ENCODE peak calls at places on chromosomes 7 and 10, in five cellular contexts. U is A549, D is lung, I is lower leg skin, Z is body of pancreas. E is an unnamed sample.

GRCh38 chr10:110609592-110609991 is 34.5 kb upstream of the RBM20 start:
- DNase-seq in U (peak; percentile 57), D (no peak), I (no peak), Z (no peak), E (no peak)

GRCh38 chr10:108862691-108863350 is 1060.5 kb downstream of the XPNPEP1 start:
- DNase-seq in U (no peak), D (no peak), I (no peak), Z (no peak), E (no peak)

GRCh38 chr10:70699659-70700174 is 27.4 kb downstream of the ADAMTS14 start:
- DNase-seq in U (peak; percentile 8), D (no peak), I (no peak), Z (no peak), E (no peak)

GRCh38 chr10:91635401-91636400 is 2.8 kb upstream of the PPP1R3C start:
- DNase-seq in U (peak; percentile 84), D (peak; percentile 69), I (peak; percentile 77), Z (peak; percentile 82), E (peak; percentile 30)

GRCh38 chr10:131174211-131174565 is 137.3 kb downstream of the TCERG1L start:
- DNase-seq in U (no peak), D (no peak), I (no peak), Z (no peak), E (peak; percentile 8)

GRCh38 chr7:155470686-155471638 is 13.0 kb downstream of the EN2 start:
- DNase-seq in U (no peak), D (no peak), I (no peak), Z (no peak), E (no peak)

GRCh38 chr10:126463306-126463705 is 75.0 kb upstream of the ADAM12 start:
- DNase-seq in U (no peak), D (no peak), I (no peak), Z (no peak), E (no peak)

GRCh38 chr10:28480566-28480965 is 52.4 kb upstream of the WAC start:
- DNase-seq in U (no peak), D (no peak), I (no peak), Z (no peak), E (no peak)

GRCh38 chr7:16747095-16747494 is 6.5 kb upstream of the TSPAN13 start:
- DNase-seq in U (no peak), D (no peak), I (no peak), Z (no peak), E (no peak)

GRCh38 chr10:59817806-59818205 is 64.6 kb upstream of the MRLN start:
- DNase-seq in U (no peak), D (no peak), I (peak; percentile 42), Z (peak; percentile 22), E (no peak)

GRCh38 chr10:16986406-16987128 is 143.0 kb downstream of the CUBN start:
- DNase-seq in U (no peak), D (no peak), I (no peak), Z (no peak), E (no peak)

GRCh38 chr7:19215421-19215820 is 70.2 kb upstream of the FERD3L start:
- DNase-seq in U (no peak), D (no peak), I (no peak), Z (no peak), E (no peak)

GRCh38 chr10:8048281-8049008 is 6.0 kb upstream of the GATA3 start:
- DNase-seq in U (no peak), D (no peak), I (no peak), Z (no peak), E (no peak)

GRCh38 chr7:141074997-141075396 is 1.1 kb downstream of the TMEM178B start:
- DNase-seq in U (no peak), D (no peak), I (no peak), Z (no peak), E (no peak)

GRCh38 chr10:98516352-98516751 is 69.6 kb upstream of the HPS1 start:
- DNase-seq in U (no peak), D (no peak), I (no peak), Z (no peak), E (no peak)

GRCh38 chr10:6416892-6417512 is 163.1 kb downstream of the PRKCQ start:
- DNase-seq in U (peak; percentile 75), D (no peak), I (no peak), Z (no peak), E (no peak)

GRCh38 chr10:59006511-59007306 is 169.7 kb upstream of the PHYHIPL start:
- DNase-seq in U (peak; percentile 64), D (no peak), I (peak; percentile 58), Z (peak; percentile 56), E (no peak)

DNA sequence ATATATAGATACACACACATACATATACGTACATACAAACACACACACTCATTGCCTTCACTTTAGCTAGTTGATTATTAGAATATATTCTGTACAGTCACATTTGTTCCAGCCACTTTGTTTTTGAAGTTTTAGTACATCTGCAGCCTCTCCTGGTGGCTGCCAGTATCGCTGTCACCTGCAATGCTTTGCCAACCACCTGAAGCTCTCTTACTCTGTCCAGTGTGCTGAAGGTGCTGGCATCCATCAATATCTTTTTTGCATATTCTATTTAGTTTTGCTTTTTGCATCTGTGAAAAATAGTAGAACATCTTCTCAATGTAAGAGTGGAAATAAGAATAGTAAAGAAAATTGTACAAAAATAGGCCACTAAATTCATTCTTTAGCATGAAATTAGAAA is 388.6 kb downstream of the EXOC4 start:
- DNase-seq in U (no peak), D (no peak), I (no peak), Z (no peak), E (no peak)
- TF ChIP-seq CTCF in U (no peak), D (no peak), I (no peak), Z (no peak), E (peak; percentile 23)

DNA sequence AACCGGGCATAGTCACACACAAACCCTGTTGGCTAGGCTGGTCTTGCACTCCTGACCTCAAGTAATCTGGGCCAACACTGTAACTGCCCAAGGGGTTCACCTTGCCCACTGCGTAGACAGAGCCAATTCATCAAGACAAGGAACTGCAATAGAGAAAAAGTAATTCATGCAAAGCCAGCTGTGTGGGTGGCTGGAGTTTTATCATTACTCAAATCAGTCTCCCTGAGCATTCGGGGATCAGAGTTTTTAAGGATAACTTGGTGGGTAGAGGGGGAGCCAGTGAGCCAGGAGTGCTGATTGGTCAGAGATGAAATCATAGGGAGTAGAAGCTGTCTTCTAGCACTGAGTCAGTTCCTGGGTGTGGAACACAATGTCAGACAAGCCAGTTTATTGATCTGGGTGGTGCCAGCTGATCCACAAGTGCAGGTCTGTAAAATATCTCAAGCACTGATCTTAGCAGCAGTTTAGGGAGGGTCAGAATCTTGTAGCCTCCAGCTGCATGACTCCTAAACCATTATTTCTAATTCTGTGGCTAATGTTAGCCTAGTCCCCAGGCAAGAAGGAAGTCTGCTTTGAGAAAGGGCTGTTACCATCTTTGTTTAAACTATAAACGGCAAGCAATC is 15.6 kb upstream of the FXYD4 start:
- DNase-seq in U (peak; percentile 82), D (no peak), I (no peak), Z (no peak), E (no peak)
- TF ChIP-seq CTCF in U (no peak), D (no peak), I (no peak), Z (no peak), E (no peak)

GRCh38 chr7:80922254-80923049 is 3.6 kb upstream of the SEMA3C start:
- DNase-seq in U (no peak), D (no peak), I (no peak), Z (peak; percentile 42), E (no peak)

GRCh38 chr7:80918406-80918805 is 445 bp downstream of the SEMA3C start:
- DNase-seq in U (peak; percentile 36), D (no peak), I (no peak), Z (peak; percentile 6), E (no peak)

GRCh38 chr7:80921130-80921529 is 2.3 kb upstream of the SEMA3C start:
- DNase-seq in U (peak; percentile 64), D (no peak), I (no peak), Z (no peak), E (no peak)

GRCh38 chr7:80916770-80917681 is 1.8 kb downstream of the SEMA3C start:
- DNase-seq in U (peak; percentile 81), D (no peak), I (no peak), Z (no peak), E (no peak)

GRCh38 chr7:80918909-80919721 is at the start of gene SEMA3C:
- DNase-seq in U (peak; percentile 94), D (peak; percentile 86), I (peak; percentile 84), Z (peak; percentile 92), E (peak; percentile 91)
- TF ChIP-seq CTCF in U (no peak), D (no peak), I (no peak), Z (no peak), E (no peak)

GRCh38 chr7:158646766-158647474 is 57.7 kb downstream of the NCAPG2 start:
- DNase-seq in U (peak; percentile 35), D (no peak), I (no peak), Z (peak; percentile 45), E (no peak)
- TF ChIP-seq CTCF in U (peak; percentile 50), D (no peak), I (no peak), Z (peak; percentile 23), E (peak; percentile 42)

GRCh38 chr10:103854265-103854686 is 1.1 kb downstream of the SH3PXD2A start:
- DNase-seq in U (peak; percentile 29), D (no peak), I (no peak), Z (no peak), E (no peak)
- TF ChIP-seq CTCF in U (no peak), D (no peak), I (no peak), Z (no peak), E (no peak)

DNA sequence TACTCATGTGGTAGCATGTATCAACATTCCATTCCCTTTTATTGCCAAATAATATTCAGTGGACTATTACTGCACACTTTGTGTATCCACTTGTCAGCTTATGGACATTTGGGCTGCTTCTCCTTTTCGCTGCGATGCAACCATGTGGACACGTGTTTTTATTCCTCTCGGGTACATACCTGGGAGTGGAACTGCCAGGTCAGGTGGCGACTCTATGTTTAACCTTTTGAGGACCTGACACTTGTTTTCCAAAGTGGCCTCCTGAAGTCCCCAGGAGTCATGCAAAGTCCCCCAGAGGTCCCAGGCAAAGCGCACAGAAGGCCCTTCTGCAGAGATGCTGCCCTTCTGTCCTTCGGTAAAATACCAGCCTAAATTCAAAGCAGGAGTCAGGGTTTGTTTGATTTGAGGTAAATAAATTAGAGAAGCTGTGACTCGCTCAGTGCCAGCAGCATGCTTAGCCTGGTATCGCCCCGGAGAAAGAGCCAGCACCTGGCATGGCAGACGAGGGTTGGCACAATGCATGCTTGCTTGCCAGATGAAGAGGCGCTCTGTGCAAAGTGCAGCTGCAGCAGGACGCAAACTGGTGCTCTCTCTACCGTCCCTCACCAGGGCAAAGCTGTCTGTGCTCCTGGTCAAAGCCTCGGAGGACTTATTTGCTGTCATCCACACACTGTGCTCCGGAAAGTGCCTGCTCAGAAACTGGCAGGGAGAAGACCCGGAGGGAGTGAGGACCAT is 37.8 kb downstream of the HIPK2 start:
- DNase-seq in U (no peak), D (no peak), I (no peak), Z (peak; percentile 78), E (no peak)
- TF ChIP-seq CTCF in U (no peak), D (no peak), I (no peak), Z (no peak), E (no peak)

GRCh38 chr10:113679463-113680171 is at the start of gene CASP7:
- DNase-seq in U (peak; percentile 88), D (peak; percentile 78), I (peak; percentile 56), Z (peak; percentile 86), E (peak; percentile 67)
- TF ChIP-seq CTCF in U (peak; percentile 31), D (peak; percentile 9), I (no peak), Z (no peak), E (peak; percentile 49)

GRCh38 chr7:71272509-71273214 is 140.7 kb downstream of the GALNT17 start:
- DNase-seq in U (no peak), D (no peak), I (no peak), Z (no peak), E (no peak)
- TF ChIP-seq CTCF in U (no peak), D (no peak), I (no peak), Z (no peak), E (no peak)